ENCODE peak calls at places on chromosomes 12 and 14, in ten cellular contexts. S, G, Z, Q, P, M, L, Y, K and E are unnamed samples.

GRCh38 chr14:100076630-100077029 is 11.4 kb downstream of the EVL start:
- DNase-seq in S (peak), G (no peak), Z (no peak), Q (no peak), P (peak), M (no peak), L (no peak), Y (peak), K (no peak), E (no peak)

GRCh38 chr14:44396226-44396625 is 110.9 kb downstream of the FSCB start:
- DNase-seq in S (no peak), G (no peak), Z (no peak), Q (no peak), P (no peak), M (no peak), L (no peak), Y (no peak), K (no peak), E (no peak)

GRCh38 chr14:25049559-25050493 is at the start of gene STXBP6:
- DNase-seq in S (peak), G (no peak), Z (no peak), Q (peak), P (no peak), M (peak), L (peak), Y (peak), K (no peak), E (no peak)

GRCh38 chr12:264269-264668 is 1.6 kb upstream of the SLC6A13 start:
- DNase-seq in S (no peak), G (no peak), Z (no peak), Q (no peak), P (no peak), M (no peak), L (no peak), Y (no peak), K (no peak), E (no peak)

GRCh38 chr14:88545256-88545655 is 9.6 kb downstream of the PTPN21 start:
- DNase-seq in S (no peak), G (no peak), Z (no peak), Q (no peak), P (no peak), M (no peak), L (no peak), Y (no peak), K (no peak), E (no peak)

GRCh38 chr12:89709994-89710872 is 1.6 kb upstream of the ATP2B1 start:
- DNase-seq in S (peak), G (no peak), Z (no peak), Q (peak), P (peak), M (peak), L (peak), Y (peak), K (peak), E (peak)

GRCh38 chr12:46442239-46442638 is 69.7 kb upstream of the SLC38A2 start:
- DNase-seq in S (no peak), G (no peak), Z (no peak), Q (no peak), P (peak), M (no peak), L (no peak), Y (no peak), K (no peak), E (no peak)

GRCh38 chr14:81625343-81625742 is 91.7 kb upstream of the SEL1L start:
- DNase-seq in S (no peak), G (no peak), Z (peak), Q (no peak), P (no peak), M (no peak), L (no peak), Y (no peak), K (no peak), E (no peak)

GRCh38 chr14:100608586-100609330 is 21.5 kb upstream of the BEGAIN start:
- DNase-seq in S (no peak), G (no peak), Z (no peak), Q (no peak), P (no peak), M (no peak), L (no peak), Y (no peak), K (no peak), E (peak)

GRCh38 chr12:92502417-92503028 is 200.3 kb upstream of the PLEKHG7 start:
- DNase-seq in S (no peak), G (no peak), Z (no peak), Q (no peak), P (no peak), M (no peak), L (no peak), Y (no peak), K (no peak), E (no peak)

GRCh38 chr14:24179961-24180726 is 8.3 kb downstream of the REC8 start:
- DNase-seq in S (peak), G (no peak), Z (no peak), Q (no peak), P (peak), M (peak), L (no peak), Y (no peak), K (no peak), E (peak)

GRCh38 chr14:85934123-85934885 is 404.4 kb downstream of the FLRT2 start:
- DNase-seq in S (peak), G (no peak), Z (peak), Q (peak), P (no peak), M (no peak), L (no peak), Y (no peak), K (peak), E (no peak)

GRCh38 chr12:13941258-13942249 is 39.8 kb downstream of the GRIN2B start:
- DNase-seq in S (no peak), G (peak), Z (peak), Q (peak), P (peak), M (no peak), L (no peak), Y (no peak), K (no peak), E (no peak)

GRCh38 chr12:88856201-88856600 is 275.9 kb upstream of the KITLG start:
- DNase-seq in S (no peak), G (no peak), Z (no peak), Q (no peak), P (no peak), M (no peak), L (no peak), Y (no peak), K (no peak), E (no peak)

GRCh38 chr12:26274441-26275312 is 79.3 kb downstream of the SSPN start:
- DNase-seq in S (peak), G (peak), Z (peak), Q (peak), P (peak), M (peak), L (peak), Y (peak), K (no peak), E (peak)

GRCh38 chr12:104358353-104359003 is 54.9 kb downstream of the EID3 start:
- DNase-seq in S (peak), G (peak), Z (peak), Q (peak), P (peak), M (no peak), L (no peak), Y (peak), K (peak), E (no peak)

GRCh38 chr12:6635856-6636521 is at the start of gene LPAR5:
- DNase-seq in S (no peak), G (peak), Z (no peak), Q (peak), P (peak), M (peak), L (no peak), Y (peak), K (no peak), E (peak)

GRCh38 chr12:26939953-26940352 is 1.7 kb downstream of the FGFR1OP2 start:
- DNase-seq in S (no peak), G (no peak), Z (no peak), Q (no peak), P (no peak), M (no peak), L (no peak), Y (no peak), K (no peak), E (no peak)

GRCh38 chr12:5217936-5218335 is 174.3 kb downstream of the KCNA5 start:
- DNase-seq in S (no peak), G (no peak), Z (no peak), Q (no peak), P (no peak), M (no peak), L (no peak), Y (no peak), K (no peak), E (no peak)

GRCh38 chr12:32148372-32148771 is 41.7 kb downstream of the BICD1 start:
- DNase-seq in S (no peak), G (no peak), Z (no peak), Q (no peak), P (no peak), M (no peak), L (no peak), Y (no peak), K (no peak), E (no peak)

DNA sequence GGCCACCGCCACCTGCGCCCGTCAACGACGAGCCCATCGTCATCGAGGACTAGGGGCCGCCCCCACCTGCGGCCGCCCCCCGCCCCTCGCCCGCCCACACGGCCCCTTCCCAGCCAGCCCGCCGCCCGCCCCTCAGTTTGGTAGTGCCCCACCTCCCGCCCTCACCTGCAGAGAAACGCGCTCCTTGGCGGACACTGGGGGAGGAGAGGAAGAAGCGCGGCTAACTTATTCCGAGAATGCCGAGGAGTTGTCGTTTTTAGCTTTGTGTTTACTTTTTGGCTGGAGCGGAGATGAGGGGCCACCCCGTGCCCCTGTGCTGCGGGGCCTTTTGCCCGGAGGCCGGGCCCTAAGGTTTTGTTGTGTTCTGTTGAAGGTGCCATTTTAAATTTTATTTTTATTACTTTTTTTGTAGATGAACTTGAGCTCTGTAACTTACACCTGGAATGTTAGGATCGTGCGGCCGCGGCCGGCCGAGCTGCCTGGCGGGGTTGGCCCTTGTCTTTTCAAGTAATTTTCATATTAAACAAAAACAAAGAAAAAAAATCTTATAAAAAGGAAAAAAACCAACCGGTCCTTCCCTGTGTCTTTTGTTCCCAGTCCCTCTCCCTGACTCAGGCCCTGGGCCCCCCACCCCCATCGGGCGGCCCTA is 4.3 kb upstream of the CRIP2 start:
- DNase-seq in S (no peak), G (no peak), Z (no peak), Q (no peak), P (no peak), M (no peak), L (no peak), Y (no peak), K (no peak), E (no peak)
- H3K27ac ChIP-seq in S (no peak), G (no peak), Z (peak), Q (peak), P (no peak), M (peak), L (no peak), Y (peak), K (no peak), E (no peak)

GRCh38 chr12:110071504-110071903 is 23.2 kb upstream of the C12orf76 start:
- DNase-seq in S (no peak), G (no peak), Z (no peak), Q (no peak), P (no peak), M (no peak), L (no peak), Y (no peak), K (no peak), E (no peak)
- H3K4me3 ChIP-seq in S (no peak), G (no peak), Z (no peak), Q (no peak), P (no peak), M (no peak), L (no peak), Y (no peak), K (no peak), E (no peak)

GRCh38 chr12:132066749-132067148 is 77.4 kb downstream of the DDX51 start:
- DNase-seq in S (no peak), G (no peak), Z (no peak), Q (no peak), P (no peak), M (no peak), L (no peak), Y (no peak), K (no peak), E (no peak)
- H3K27ac ChIP-seq in S (no peak), G (no peak), Z (no peak), Q (no peak), P (no peak), M (no peak), L (no peak), Y (no peak), K (no peak), E (no peak)

GRCh38 chr12:9899209-9899608 is 17.9 kb downstream of the KLRF2 start:
- DNase-seq in S (no peak), G (no peak), Z (no peak), Q (no peak), P (no peak), M (no peak), L (no peak), Y (no peak), K (no peak), E (no peak)
- H3K4me3 ChIP-seq in S (no peak), G (no peak), Z (no peak), Q (no peak), P (no peak), M (no peak), L (no peak), Y (no peak), K (no peak), E (no peak)

GRCh38 chr14:66804141-66804540 is 296.2 kb downstream of the GPHN start:
- DNase-seq in S (no peak), G (no peak), Z (no peak), Q (no peak), P (no peak), M (no peak), L (no peak), Y (no peak), K (no peak), E (no peak)

DNA sequence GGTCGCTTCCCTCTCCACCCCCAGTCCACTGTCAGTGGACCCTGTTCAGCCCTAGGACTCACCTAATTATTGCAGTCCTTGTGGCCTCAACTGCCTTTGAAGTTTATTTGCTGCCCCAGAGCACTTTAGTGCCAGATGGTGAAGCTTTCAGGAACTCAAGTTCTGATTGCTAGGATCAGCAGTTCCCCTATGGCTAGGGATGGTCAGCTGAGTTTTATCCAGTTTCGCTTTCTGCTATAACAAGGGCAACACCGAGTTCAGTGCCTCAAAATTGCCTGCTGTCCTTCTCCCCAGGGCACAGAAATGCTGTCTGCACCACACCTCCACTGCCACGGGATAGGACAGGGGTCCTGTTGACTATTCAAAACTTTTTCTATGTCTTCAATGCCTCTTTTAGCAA is 295.0 kb downstream of the GPHN start:
- DNase-seq in S (no peak), G (no peak), Z (no peak), Q (no peak), P (no peak), M (no peak), L (no peak), Y (no peak), K (no peak), E (no peak)
- H3K27ac ChIP-seq in S (no peak), G (no peak), Z (no peak), Q (no peak), P (no peak), M (no peak), L (no peak), Y (no peak), K (no peak), E (no peak)

DNA sequence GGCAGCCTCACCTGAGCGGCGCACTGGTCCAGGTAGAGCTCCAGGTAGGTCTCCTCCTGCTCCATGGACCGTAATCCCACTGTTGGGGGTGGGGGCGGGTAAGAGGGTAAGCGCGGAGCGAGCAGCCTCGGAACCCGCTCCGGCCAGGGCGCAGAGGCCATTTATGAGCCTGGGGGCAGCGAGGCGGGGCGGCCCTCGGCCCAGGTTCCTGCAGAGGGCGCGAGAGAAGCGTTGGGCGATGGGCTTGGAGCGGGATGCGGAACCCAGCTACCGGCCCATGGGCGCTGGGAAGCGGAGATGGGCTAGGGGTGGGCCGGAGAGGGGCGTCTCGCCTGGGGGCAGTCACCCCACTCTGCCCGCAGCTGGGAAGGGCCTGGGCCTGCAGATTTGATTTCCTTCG is at the start of gene TBPL2:
- DNase-seq in S (no peak), G (no peak), Z (no peak), Q (no peak), P (no peak), M (no peak), L (no peak), Y (no peak), K (no peak), E (no peak)
- H3K4me3 ChIP-seq in S (no peak), G (no peak), Z (no peak), Q (no peak), P (no peak), M (no peak), L (no peak), Y (no peak), K (no peak), E (no peak)

GRCh38 chr12:53664191-53664590 is 11.7 kb downstream of the ATP5MC2 start:
- DNase-seq in S (no peak), G (no peak), Z (no peak), Q (no peak), P (no peak), M (no peak), L (no peak), Y (no peak), K (no peak), E (no peak)

GRCh38 chr12:53670308-53670707 is 5.6 kb downstream of the ATP5MC2 start:
- DNase-seq in S (no peak), G (no peak), Z (no peak), Q (no peak), P (no peak), M (no peak), L (no peak), Y (no peak), K (no peak), E (no peak)

GRCh38 chr12:53670966-53671365 is 4.9 kb downstream of the ATP5MC2 start:
- DNase-seq in S (no peak), G (no peak), Z (no peak), Q (no peak), P (no peak), M (no peak), L (no peak), Y (no peak), K (no peak), E (no peak)

DNA sequence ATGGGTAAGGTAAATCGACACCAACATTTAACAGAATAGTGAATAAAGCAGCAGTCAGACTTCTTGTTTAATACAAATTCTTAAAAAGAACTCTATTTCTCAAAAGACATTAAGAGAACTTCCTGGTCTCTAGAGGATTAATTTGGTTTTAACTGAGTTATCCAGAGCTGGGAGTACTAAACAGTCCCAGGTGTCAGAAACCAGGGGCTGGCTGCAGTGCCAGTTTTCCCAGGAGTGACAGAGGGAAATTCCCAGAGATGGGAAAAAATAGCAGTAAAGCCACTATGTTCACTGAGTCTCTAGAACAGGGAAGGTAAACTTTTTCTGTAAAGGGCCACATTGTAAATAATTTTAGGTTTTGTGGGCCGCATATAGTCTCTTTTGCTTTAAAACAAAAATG is 8.8 kb downstream of the ATP5MC2 start:
- DNase-seq in S (no peak), G (no peak), Z (no peak), Q (no peak), P (no peak), M (no peak), L (no peak), Y (no peak), K (no peak), E (no peak)
- H3K27ac ChIP-seq in S (no peak), G (no peak), Z (no peak), Q (no peak), P (no peak), M (no peak), L (no peak), Y (peak), K (no peak), E (no peak)